ENCODE peak calls at places on chromosomes 1 and 21, in eight cellular contexts. One of them, this sample, is unnamed. For H3K4me1, the result is how much of the 10 kb centered on the place peaks cover.

GRCh38 chr1:24694380-24694843 is 50.8 kb upstream of the CLIC4 start:
- ATAC-seq in GM23338: no peak
- ATAC-seq in GM12878: peak
- ATAC-seq in upper lobe of left lung: peak
- ATAC-seq in HCT116: no peak
- ATAC-seq in HepG2: peak
- ATAC-seq in K562: peak
- ATAC-seq in Panc1: peak
- ATAC-seq in this sample: peak

GRCh38 chr1:178609015-178609414 is 96.1 kb downstream of the TEX35 start:
- ATAC-seq in HCT116: no peak
- ATAC-seq in upper lobe of left lung: peak
- ATAC-seq in GM23338: no peak
- ATAC-seq in HepG2: no peak
- ATAC-seq in Panc1: no peak
- ATAC-seq in K562: no peak
- ATAC-seq in GM12878: peak
- ATAC-seq in this sample: peak

GRCh38 chr1:210074904-210075303 is 136.9 kb downstream of the SYT14 start:
- ATAC-seq in GM23338: no peak
- ATAC-seq in K562: no peak
- ATAC-seq in GM12878: no peak
- ATAC-seq in HCT116: no peak
- ATAC-seq in HepG2: no peak
- ATAC-seq in Panc1: no peak
- ATAC-seq in upper lobe of left lung: no peak
- ATAC-seq in this sample: no peak

GRCh38 chr1:183032122-183032921 is 9.1 kb downstream of the LAMC1 start:
- ATAC-seq in GM23338: no peak
- ATAC-seq in upper lobe of left lung: no peak
- ATAC-seq in HepG2: peak
- ATAC-seq in HCT116: peak
- ATAC-seq in Panc1: no peak
- ATAC-seq in K562: no peak
- ATAC-seq in GM12878: peak
- ATAC-seq in this sample: no peak

GRCh38 chr1:29236993-29237905 is 927 bp downstream of the PTPRU start:
- ATAC-seq in GM12878: no peak
- ATAC-seq in K562: no peak
- ATAC-seq in HCT116: peak
- ATAC-seq in HepG2: peak
- ATAC-seq in Panc1: peak
- ATAC-seq in GM23338: peak
- ATAC-seq in upper lobe of left lung: peak
- ATAC-seq in this sample: peak

GRCh38 chr1:235588916-235589515 is 60.6 kb downstream of the GNG4 start:
- ATAC-seq in HepG2: no peak
- ATAC-seq in GM23338: no peak
- ATAC-seq in GM12878: no peak
- ATAC-seq in Panc1: peak
- ATAC-seq in K562: peak
- ATAC-seq in HCT116: no peak
- ATAC-seq in upper lobe of left lung: peak
- ATAC-seq in this sample: no peak

GRCh38 chr1:112882271-112882744 is 73.7 kb downstream of the SLC16A1 start:
- ATAC-seq in K562: peak
- ATAC-seq in Panc1: no peak
- ATAC-seq in HCT116: no peak
- ATAC-seq in GM12878: no peak
- ATAC-seq in upper lobe of left lung: peak
- ATAC-seq in GM23338: no peak
- ATAC-seq in HepG2: peak
- ATAC-seq in this sample: no peak

GRCh38 chr1:227845519-227845918 is 30.0 kb downstream of the PRSS38 start:
- ATAC-seq in GM23338: no peak
- ATAC-seq in Panc1: no peak
- ATAC-seq in K562: no peak
- ATAC-seq in upper lobe of left lung: peak
- ATAC-seq in GM12878: no peak
- ATAC-seq in HCT116: peak
- ATAC-seq in HepG2: peak
- ATAC-seq in this sample: no peak

GRCh38 chr1:48127735-48128685 is 94.5 kb upstream of the SLC5A9 start:
- ATAC-seq in GM23338: no peak
- ATAC-seq in HCT116: no peak
- ATAC-seq in upper lobe of left lung: no peak
- ATAC-seq in HepG2: no peak
- ATAC-seq in Panc1: no peak
- ATAC-seq in GM12878: no peak
- ATAC-seq in K562: no peak
- ATAC-seq in this sample: no peak

GRCh38 chr1:26200413-26200812 is 10.0 kb downstream of the CATSPER4 start:
- ATAC-seq in Panc1: no peak
- ATAC-seq in HCT116: no peak
- ATAC-seq in HepG2: no peak
- ATAC-seq in upper lobe of left lung: no peak
- ATAC-seq in K562: no peak
- ATAC-seq in GM23338: no peak
- ATAC-seq in GM12878: no peak
- ATAC-seq in this sample: no peak

GRCh38 chr21:42446531-42446930 is 42.8 kb downstream of the UBASH3A start:
- ATAC-seq in HepG2: no peak
- ATAC-seq in GM12878: no peak
- ATAC-seq in HCT116: no peak
- ATAC-seq in GM23338: no peak
- ATAC-seq in Panc1: no peak
- ATAC-seq in upper lobe of left lung: no peak
- ATAC-seq in K562: no peak
- ATAC-seq in this sample: no peak

GRCh38 chr1:147771216-147772125 is 11.1 kb upstream of the GJA5 start:
- ATAC-seq in K562: no peak
- ATAC-seq in HepG2: no peak
- ATAC-seq in upper lobe of left lung: no peak
- ATAC-seq in Panc1: no peak
- ATAC-seq in HCT116: no peak
- ATAC-seq in GM23338: no peak
- ATAC-seq in GM12878: no peak
- ATAC-seq in this sample: peak

GRCh38 chr1:147585640-147586383 is 44.5 kb downstream of the BCL9 start:
- ATAC-seq in K562: no peak
- ATAC-seq in Panc1: no peak
- ATAC-seq in GM12878: no peak
- ATAC-seq in HCT116: no peak
- ATAC-seq in GM23338: no peak
- ATAC-seq in HepG2: no peak
- ATAC-seq in upper lobe of left lung: no peak
- ATAC-seq in this sample: no peak

GRCh38 chr1:234619071-234619480 is 9.1 kb upstream of the IRF2BP2 start:
- ATAC-seq in K562: peak
- ATAC-seq in upper lobe of left lung: no peak
- ATAC-seq in Panc1: peak
- ATAC-seq in HepG2: no peak
- ATAC-seq in GM23338: no peak
- ATAC-seq in HCT116: no peak
- ATAC-seq in GM12878: no peak
- ATAC-seq in this sample: no peak

GRCh38 chr1:42966688-42967609 is 8.3 kb upstream of the SLC2A1 start:
- ATAC-seq in Panc1: peak
- ATAC-seq in HCT116: peak
- ATAC-seq in GM12878: no peak
- ATAC-seq in GM23338: peak
- ATAC-seq in upper lobe of left lung: no peak
- ATAC-seq in HepG2: no peak
- ATAC-seq in K562: peak
- ATAC-seq in this sample: no peak

GRCh38 chr1:228429007-228429406 is 12.3 kb upstream of the TRIM17 start:
- ATAC-seq in K562: no peak
- ATAC-seq in GM23338: peak
- ATAC-seq in GM12878: no peak
- ATAC-seq in HCT116: no peak
- ATAC-seq in Panc1: no peak
- ATAC-seq in upper lobe of left lung: no peak
- ATAC-seq in HepG2: no peak
- ATAC-seq in this sample: no peak

GRCh38 chr1:198598796-198599321 is 40.0 kb upstream of the PTPRC start:
- ATAC-seq in HepG2: no peak
- ATAC-seq in GM12878: peak
- ATAC-seq in Panc1: no peak
- ATAC-seq in GM23338: no peak
- ATAC-seq in HCT116: no peak
- ATAC-seq in K562: peak
- ATAC-seq in upper lobe of left lung: no peak
- ATAC-seq in this sample: no peak

GRCh38 chr1:165431079-165431478 is 13.8 kb downstream of the RXRG start:
- ATAC-seq in GM23338: no peak
- ATAC-seq in Panc1: no peak
- ATAC-seq in upper lobe of left lung: no peak
- ATAC-seq in K562: no peak
- ATAC-seq in HepG2: no peak
- ATAC-seq in HCT116: no peak
- ATAC-seq in GM12878: peak
- ATAC-seq in this sample: no peak

GRCh38 chr1:235357485-235358378 is 9.5 kb upstream of the TBCE start:
- ATAC-seq in HepG2: peak
- ATAC-seq in K562: peak
- ATAC-seq in upper lobe of left lung: no peak
- ATAC-seq in GM23338: peak
- ATAC-seq in GM12878: peak
- ATAC-seq in Panc1: peak
- ATAC-seq in HCT116: no peak
- ATAC-seq in this sample: no peak

GRCh38 chr1:46086581-46086980 is 45.8 kb downstream of the PIK3R3 start:
- ATAC-seq in HepG2: no peak
- ATAC-seq in upper lobe of left lung: no peak
- ATAC-seq in HCT116: no peak
- ATAC-seq in K562: no peak
- ATAC-seq in GM12878: no peak
- ATAC-seq in Panc1: no peak
- ATAC-seq in GM23338: no peak
- ATAC-seq in this sample: no peak

GRCh38 chr1:182955596-182956588 is 2.9 kb upstream of the SHCBP1L start:
- ATAC-seq in Panc1: no peak
- ATAC-seq in GM12878: peak
- ATAC-seq in HepG2: peak
- ATAC-seq in K562: peak
- ATAC-seq in upper lobe of left lung: peak
- ATAC-seq in GM23338: no peak
- ATAC-seq in HCT116: peak
- ATAC-seq in this sample: no peak

GRCh38 chr1:202157945-202158344 is 2.5 kb downstream of the PTPN7 start:
- ATAC-seq in upper lobe of left lung: no peak
- ATAC-seq in GM12878: no peak
- ATAC-seq in HCT116: no peak
- ATAC-seq in K562: no peak
- ATAC-seq in GM23338: no peak
- ATAC-seq in HepG2: no peak
- ATAC-seq in Panc1: no peak
- ATAC-seq in this sample: no peak
- H3K4me1 ChIP-seq in upper lobe of left lung: under half
- H3K4me1 ChIP-seq in GM12878: under half
- H3K4me1 ChIP-seq in HCT116: under half
- H3K4me1 ChIP-seq in K562: half or more
- H3K4me1 ChIP-seq in GM23338: under half
- H3K4me1 ChIP-seq in HepG2: under half
- H3K4me1 ChIP-seq in Panc1: under half
- H3K4me1 ChIP-seq in this sample: under half

DNA sequence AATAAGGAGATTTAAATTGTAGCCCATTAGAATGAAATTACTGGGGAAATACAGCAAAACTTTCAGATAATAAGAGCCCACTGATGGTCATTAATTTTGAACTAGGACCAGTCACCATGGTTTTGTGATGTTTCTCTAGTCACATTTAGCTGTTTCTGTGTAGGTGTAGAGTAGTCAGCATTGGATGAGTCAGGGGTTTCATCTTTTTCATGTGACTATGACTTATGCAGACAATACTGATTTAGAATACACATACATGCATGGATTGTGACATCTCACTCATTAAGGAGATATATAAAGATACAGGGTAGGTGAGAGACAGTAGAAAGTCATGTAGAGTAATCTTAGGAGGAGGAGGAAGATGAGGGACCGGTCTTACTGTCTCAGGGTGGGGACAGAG is 1192.7 kb downstream of the KCNT2 start:
- ATAC-seq in Panc1: no peak
- ATAC-seq in upper lobe of left lung: no peak
- ATAC-seq in HepG2: no peak
- ATAC-seq in HCT116: no peak
- ATAC-seq in GM23338: no peak
- ATAC-seq in GM12878: no peak
- ATAC-seq in K562: no peak
- ATAC-seq in this sample: no peak
- TF ChIP-seq POLR2AphosphoS5 in Panc1: no peak
- TF ChIP-seq POLR2AphosphoS5 in upper lobe of left lung: no peak
- TF ChIP-seq POLR2AphosphoS5 in HepG2: no peak
- TF ChIP-seq POLR2AphosphoS5 in HCT116: no peak
- TF ChIP-seq POLR2AphosphoS5 in GM23338: no peak
- TF ChIP-seq POLR2AphosphoS5 in GM12878: no peak
- TF ChIP-seq POLR2AphosphoS5 in K562: no peak
- TF ChIP-seq POLR2AphosphoS5 in this sample: no peak

GRCh38 chr1:109793089-109793485 is 29.4 kb upstream of the EPS8L3 start:
- ATAC-seq in HepG2: no peak
- ATAC-seq in upper lobe of left lung: no peak
- ATAC-seq in Panc1: no peak
- ATAC-seq in HCT116: no peak
- ATAC-seq in GM12878: no peak
- ATAC-seq in K562: no peak
- ATAC-seq in GM23338: no peak
- ATAC-seq in this sample: no peak

GRCh38 chr1:109793486-109794318 is 30.0 kb upstream of the EPS8L3 start:
- ATAC-seq in upper lobe of left lung: peak
- ATAC-seq in GM23338: no peak
- ATAC-seq in HepG2: no peak
- ATAC-seq in K562: peak
- ATAC-seq in HCT116: no peak
- ATAC-seq in Panc1: peak
- ATAC-seq in GM12878: no peak
- ATAC-seq in this sample: peak

GRCh38 chr1:109791495-109792040 is 27.8 kb upstream of the EPS8L3 start:
- ATAC-seq in upper lobe of left lung: no peak
- ATAC-seq in K562: no peak
- ATAC-seq in GM12878: no peak
- ATAC-seq in HepG2: no peak
- ATAC-seq in HCT116: no peak
- ATAC-seq in GM23338: peak
- ATAC-seq in Panc1: no peak
- ATAC-seq in this sample: no peak

GRCh38 chr1:109790735-109791494 is 27.2 kb upstream of the EPS8L3 start:
- ATAC-seq in HCT116: peak
- ATAC-seq in upper lobe of left lung: peak
- ATAC-seq in HepG2: peak
- ATAC-seq in K562: peak
- ATAC-seq in GM23338: peak
- ATAC-seq in Panc1: no peak
- ATAC-seq in GM12878: peak
- ATAC-seq in this sample: peak

GRCh38 chr1:109792056-109792831 is 28.5 kb upstream of the EPS8L3 start:
- ATAC-seq in K562: peak
- ATAC-seq in upper lobe of left lung: no peak
- ATAC-seq in GM23338: peak
- ATAC-seq in GM12878: no peak
- ATAC-seq in Panc1: peak
- ATAC-seq in HCT116: peak
- ATAC-seq in HepG2: peak
- ATAC-seq in this sample: peak
- H3K4me1 ChIP-seq in K562: half or more
- H3K4me1 ChIP-seq in upper lobe of left lung: half or more
- H3K4me1 ChIP-seq in GM23338: under half
- H3K4me1 ChIP-seq in GM12878: under half
- H3K4me1 ChIP-seq in Panc1: half or more
- H3K4me1 ChIP-seq in HCT116: under half
- H3K4me1 ChIP-seq in HepG2: half or more
- H3K4me1 ChIP-seq in this sample: under half

GRCh38 chr1:93374334-93375106 is 28.8 kb downstream of the DR1 start:
- ATAC-seq in HepG2: peak
- ATAC-seq in HCT116: no peak
- ATAC-seq in GM23338: no peak
- ATAC-seq in upper lobe of left lung: no peak
- ATAC-seq in GM12878: no peak
- ATAC-seq in K562: no peak
- ATAC-seq in Panc1: no peak
- ATAC-seq in this sample: no peak
- TF ChIP-seq POLR2AphosphoS5 in HepG2: no peak
- TF ChIP-seq POLR2AphosphoS5 in HCT116: no peak
- TF ChIP-seq POLR2AphosphoS5 in GM23338: no peak
- TF ChIP-seq POLR2AphosphoS5 in upper lobe of left lung: no peak
- TF ChIP-seq POLR2AphosphoS5 in GM12878: no peak
- TF ChIP-seq POLR2AphosphoS5 in K562: no peak
- TF ChIP-seq POLR2AphosphoS5 in Panc1: no peak
- TF ChIP-seq POLR2AphosphoS5 in this sample: no peak

This sample was measured in gastroesophageal sphincter.